ENCODE peak calls at places on chromosome 4, in four cellular contexts. Z is uterus, D is adrenal gland, N is HCT116. P is an unnamed sample.

GRCh38 chr4:158131037-158131436 is 41.8 kb downstream of the GASK1B start:
- DNase-seq in Z (no peak), N (no peak), D (no peak), P (no peak)

GRCh38 chr4:67122029-67122428 is 423.3 kb downstream of the CENPC start:
- DNase-seq in D (no peak), Z (no peak), N (no peak), P (no peak)

GRCh38 chr4:114318309-114318708 is 280.3 kb upstream of the UGT8 start:
- DNase-seq in D (no peak), N (no peak), Z (no peak), P (no peak)

GRCh38 chr4:10055871-10056270 is 34.6 kb upstream of the SLC2A9 start:
- DNase-seq in N (no peak), D (no peak), Z (no peak), P (no peak)

GRCh38 chr4:82367438-82368097 is 6.2 kb downstream of the HNRNPD start:
- DNase-seq in N (no peak), D (no peak), Z (no peak), P (no peak)

GRCh38 chr4:58809948-58810347 is 1699.8 kb upstream of the IGFBP7 start:
- DNase-seq in N (no peak), Z (no peak), D (no peak), P (no peak)

GRCh38 chr4:59612235-59612634 is 1587.9 kb upstream of the ADGRL3 start:
- DNase-seq in N (no peak), D (no peak), Z (no peak), P (peak; percentile 2)

GRCh38 chr4:153748378-153748777 is 11.4 kb downstream of the RNF175 start:
- DNase-seq in N (no peak), D (peak; percentile 78), Z (no peak), P (peak; percentile 23)

GRCh38 chr4:52788806-52789205 is 37.6 kb upstream of the ERVMER34-1 start:
- DNase-seq in Z (no peak), N (no peak), D (no peak), P (no peak)

GRCh38 chr4:142558851-142559250 is 287.2 kb downstream of the INPP4B start:
- DNase-seq in D (no peak), Z (no peak), N (no peak), P (no peak)

GRCh38 chr4:48271626-48272025 is 2.0 kb upstream of the TEC start:
- DNase-seq in Z (no peak), D (no peak), N (no peak), P (no peak)

GRCh38 chr4:1462768-1463075 is 56.5 kb upstream of the NKX1-1 start:
- DNase-seq in N (no peak), D (no peak), Z (no peak), P (no peak)

GRCh38 chr4:104408893-104409292 is 85.8 kb downstream of the CXXC4 start:
- DNase-seq in D (no peak), N (no peak), Z (no peak), P (no peak)

GRCh38 chr4:142567199-142567598 is 278.9 kb downstream of the INPP4B start:
- DNase-seq in Z (no peak), N (peak; percentile 51), D (peak; percentile 12), P (no peak)

GRCh38 chr4:100146756-100147155 is 43.5 kb downstream of the DDIT4L start:
- DNase-seq in D (no peak), Z (no peak), N (no peak), P (no peak)

GRCh38 chr4:125398263-125398662 is 83.5 kb downstream of the FAT4 start:
- DNase-seq in N (no peak), Z (no peak), D (no peak), P (no peak)

GRCh38 chr4:88177981-88178632 is 19.7 kb upstream of the ABCG2 start:
- DNase-seq in Z (no peak), D (peak; percentile 18), N (peak; percentile 34), P (peak; percentile 52)

GRCh38 chr4:74117024-74117534 is 18.1 kb upstream of the CXCL2 start:
- DNase-seq in Z (peak; percentile 70), D (peak; percentile 91), N (peak; percentile 73), P (no peak)

GRCh38 chr4:54872246-54872645 is 214.5 kb downstream of the KIT start:
- DNase-seq in Z (no peak), D (no peak), N (no peak), P (no peak)

GRCh38 chr4:48073567-48074103 is 57.1 kb downstream of the NIPAL1 start:
- DNase-seq in N (no peak), D (no peak), Z (no peak), P (no peak)

GRCh38 chr4:5746829-5747745 is 36.1 kb downstream of the EVC start:
- DNase-seq in N (no peak), D (peak; percentile 32), Z (no peak), P (no peak)

GRCh38 chr4:19806865-19807264 is 444.8 kb upstream of the SLIT2 start:
- DNase-seq in D (no peak), N (no peak), Z (no peak), P (no peak)

GRCh38 chr4:57095245-57095644 is 14.9 kb downstream of the IGFBP7 start:
- DNase-seq in Z (no peak), D (no peak), N (no peak), P (no peak)

GRCh38 chr4:74376888-74377483 is 12.0 kb downstream of the EREG start:
- DNase-seq in N (no peak), Z (no peak), D (no peak), P (peak; percentile 4)

GRCh38 chr4:151922306-151922705 is 161.5 kb upstream of the GATB start:
- DNase-seq in N (no peak), Z (no peak), D (no peak), P (no peak)

GRCh38 chr4:183182873-183183725 is 84.0 kb downstream of the WWC2 start:
- DNase-seq in N (peak; percentile 70), Z (peak; percentile 37), D (peak; percentile 64), P (peak; percentile 15)

GRCh38 chr4:9979101-9979815 is 42.0 kb downstream of the SLC2A9 start:
- DNase-seq in D (no peak), Z (no peak), N (no peak), P (no peak)

GRCh38 chr4:3800351-3800750 is 34.2 kb downstream of the ADRA2C start:
- DNase-seq in Z (no peak), N (no peak), D (no peak), P (no peak)

GRCh38 chr4:69986663-69987062 is 9.1 kb upstream of the STATH start:
- DNase-seq in Z (no peak), N (no peak), D (no peak), P (no peak)

GRCh38 chr4:150826302-150826701 is 188.8 kb downstream of the LRBA start:
- DNase-seq in D (no peak), N (no peak), Z (no peak), P (no peak)

GRCh38 chr4:4502694-4503311 is 39.0 kb downstream of the STX18 start:
- DNase-seq in Z (no peak), D (no peak), N (no peak), P (peak; percentile 11)

GRCh38 chr4:48483006-48483776 is at the start of gene SLC10A4:
- DNase-seq in Z (no peak), D (no peak), N (no peak), P (no peak)

GRCh38 chr4:13548984-13549546 is 4.8 kb upstream of the NKX3-2 start:
- DNase-seq in Z (peak; percentile 65), D (peak; percentile 76), N (peak; percentile 79), P (peak; percentile 86)
- TF ChIP-seq POLR2A in Z (no peak), D (no peak), N (no peak), P (no peak)

DNA sequence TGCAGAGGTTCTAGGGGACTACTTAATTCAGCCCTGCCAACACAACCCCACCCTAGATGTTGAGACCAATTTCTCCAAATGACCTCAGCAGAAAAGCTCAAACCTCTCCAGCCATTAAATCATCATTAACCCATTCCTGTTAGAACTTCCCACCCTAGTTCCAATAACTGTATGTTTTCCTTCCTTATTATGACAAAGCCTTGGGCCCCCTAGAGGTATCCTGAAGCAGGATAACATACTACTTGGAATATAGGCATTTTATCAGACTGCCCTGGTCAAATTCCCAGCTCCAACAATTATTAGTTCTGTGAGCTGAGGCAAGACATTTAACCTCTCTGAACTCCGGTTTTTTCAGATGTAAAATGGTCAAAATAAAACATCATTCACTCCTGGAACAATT is 244.6 kb upstream of the TENM3 start:
- DNase-seq in N (no peak), D (no peak), Z (no peak), P (no peak)
- TF ChIP-seq POLR2A in N (no peak), D (no peak), Z (no peak), P (no peak)

GRCh38 chr4:145618912-145619638 is at the start of gene MMAA:
- DNase-seq in D (peak; percentile 96), N (peak; percentile 82), Z (peak; percentile 94), P (peak; percentile 83)
- TF ChIP-seq POLR2A in D (peak; percentile 85), N (peak; percentile 53), Z (peak; percentile 88), P (peak; percentile 95)

GRCh38 chr4:15655223-15656037 is at the start of gene FBXL5:
- DNase-seq in N (no peak), D (peak; percentile 75), Z (peak; percentile 67), P (peak; percentile 30)
- TF ChIP-seq POLR2A in N (peak; percentile 58), D (peak; percentile 80), Z (peak; percentile 85), P (peak; percentile 93)

DNA sequence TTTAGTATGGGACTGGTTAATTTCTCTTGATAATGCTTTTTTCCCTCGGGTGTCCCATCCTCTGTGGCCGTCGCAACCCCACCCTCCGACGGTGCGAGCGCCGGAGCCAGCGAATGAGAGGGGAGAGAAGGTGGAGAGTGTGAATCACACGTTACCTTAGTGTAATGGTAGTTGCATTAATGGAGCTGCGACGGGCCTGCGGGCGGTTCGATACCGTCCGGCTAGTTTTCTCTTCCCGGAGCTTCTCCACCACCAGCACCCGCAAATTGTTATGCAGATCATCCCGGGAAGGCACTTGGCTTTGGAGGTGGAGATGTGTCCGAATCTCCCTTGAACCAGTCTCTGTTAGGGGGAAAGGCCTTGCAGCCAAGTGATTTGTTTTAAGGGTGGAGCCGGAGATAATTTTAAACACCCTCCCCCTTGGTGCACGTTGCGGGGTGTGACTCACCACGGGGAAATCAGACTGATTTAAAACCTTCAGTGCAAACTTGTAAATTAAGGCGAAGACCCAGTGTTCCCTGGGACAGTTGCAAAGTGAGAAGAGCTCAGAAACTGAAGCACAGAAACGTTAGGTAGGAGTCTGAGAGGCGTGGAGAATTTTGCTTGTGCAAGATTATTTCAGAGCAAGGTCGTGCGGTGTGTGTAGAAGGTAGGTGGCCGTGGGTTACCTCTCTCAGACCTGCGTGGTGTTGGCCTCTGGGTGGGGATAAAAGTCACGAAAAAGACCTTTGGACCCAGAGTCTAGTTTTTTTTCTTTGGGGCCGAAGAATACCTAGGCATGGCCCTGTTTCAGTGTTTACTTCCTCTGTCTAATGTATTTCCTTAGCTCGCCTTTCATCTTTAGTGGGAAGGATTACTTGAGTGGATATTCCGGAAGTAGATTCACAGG is 1.3 kb downstream of the AFF1 start:
- DNase-seq in Z (peak; percentile 87), D (peak; percentile 74), N (peak; percentile 78), P (peak; percentile 35)
- TF ChIP-seq POLR2A in Z (peak; percentile 54), D (no peak), N (no peak), P (peak; percentile 27)

GRCh38 chr4:187283306-187283705 is 559.6 kb upstream of the FAT1 start:
- DNase-seq in N (no peak), Z (no peak), D (no peak), P (no peak)

GRCh38 chr4:187289371-187289770 is 565.7 kb upstream of the FAT1 start:
- DNase-seq in Z (no peak), D (no peak), N (no peak), P (no peak)

DNA sequence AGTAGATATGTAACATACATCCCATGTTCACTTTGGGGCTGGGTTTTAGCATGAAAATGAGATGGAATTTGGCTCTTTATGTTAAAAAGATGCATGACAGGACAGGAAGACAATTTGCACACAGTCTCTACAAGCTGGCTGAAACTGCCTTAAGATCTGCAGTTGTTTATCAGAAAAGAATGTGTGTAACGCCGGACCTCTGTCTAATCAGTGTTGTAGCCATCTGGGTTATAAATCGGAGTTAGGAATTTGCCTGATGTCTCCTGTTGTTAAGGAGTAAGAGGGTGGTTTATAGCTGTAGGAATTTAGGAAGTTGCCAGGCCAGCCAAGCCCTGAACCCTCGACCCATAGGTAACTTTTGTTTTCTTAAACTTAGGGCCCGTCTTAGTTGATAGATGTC is 562.9 kb upstream of the FAT1 start:
- DNase-seq in Z (no peak), N (no peak), D (no peak), P (no peak)
- TF ChIP-seq POLR2A in Z (no peak), N (no peak), D (no peak), P (no peak)

P was measured in H54.